ENCODE peak calls at places on chromosomes 5 and 9, in five cellular contexts. One of them, this sample, is unnamed.

GRCh38 chr5:8839361-8840055 is 706.4 kb downstream of the SEMA5A start:
- DNase-seq in body of pancreas: no peak
- DNase-seq in amygdala: peak; percentile 64
- DNase-seq in activated T-helper 1 cell treated with anti-CD3 and anti-CD28 coated beads, Interleukin-2, amount 50 U/mL, for 16 hours: no peak
- DNase-seq in psoas muscle: no peak
- DNase-seq in this sample: no peak

GRCh38 chr5:160479926-160480325 is 58.3 kb downstream of the PTTG1 start:
- DNase-seq in body of pancreas: no peak
- DNase-seq in amygdala: no peak
- DNase-seq in activated T-helper 1 cell treated with anti-CD3 and anti-CD28 coated beads, Interleukin-2, amount 50 U/mL, for 16 hours: no peak
- DNase-seq in psoas muscle: no peak
- DNase-seq in this sample: no peak

GRCh38 chr9:20083417-20083816 is 294.6 kb upstream of the SLC24A2 start:
- DNase-seq in body of pancreas: no peak
- DNase-seq in amygdala: no peak
- DNase-seq in activated T-helper 1 cell treated with anti-CD3 and anti-CD28 coated beads, Interleukin-2, amount 50 U/mL, for 16 hours: no peak
- DNase-seq in psoas muscle: no peak
- DNase-seq in this sample: no peak

GRCh38 chr5:41447761-41448510 is 62.5 kb downstream of the PLCXD3 start:
- DNase-seq in body of pancreas: no peak
- DNase-seq in amygdala: no peak
- DNase-seq in activated T-helper 1 cell treated with anti-CD3 and anti-CD28 coated beads, Interleukin-2, amount 50 U/mL, for 16 hours: no peak
- DNase-seq in psoas muscle: no peak
- DNase-seq in this sample: no peak

GRCh38 chr5:57316798-57317327 is 143.0 kb downstream of the GPBP1 start:
- DNase-seq in body of pancreas: peak; percentile 6
- DNase-seq in amygdala: no peak
- DNase-seq in activated T-helper 1 cell treated with anti-CD3 and anti-CD28 coated beads, Interleukin-2, amount 50 U/mL, for 16 hours: no peak
- DNase-seq in psoas muscle: no peak
- DNase-seq in this sample: no peak

GRCh38 chr9:3942351-3942750 is 357.5 kb downstream of the GLIS3 start:
- DNase-seq in body of pancreas: no peak
- DNase-seq in amygdala: no peak
- DNase-seq in activated T-helper 1 cell treated with anti-CD3 and anti-CD28 coated beads, Interleukin-2, amount 50 U/mL, for 16 hours: no peak
- DNase-seq in psoas muscle: no peak
- DNase-seq in this sample: no peak

GRCh38 chr5:17154211-17154996 is 63.0 kb upstream of the BASP1 start:
- DNase-seq in body of pancreas: no peak
- DNase-seq in amygdala: no peak
- DNase-seq in activated T-helper 1 cell treated with anti-CD3 and anti-CD28 coated beads, Interleukin-2, amount 50 U/mL, for 16 hours: no peak
- DNase-seq in psoas muscle: no peak
- DNase-seq in this sample: no peak

GRCh38 chr9:86669442-86669841 is 277.9 kb downstream of the GAS1 start:
- DNase-seq in body of pancreas: no peak
- DNase-seq in amygdala: no peak
- DNase-seq in activated T-helper 1 cell treated with anti-CD3 and anti-CD28 coated beads, Interleukin-2, amount 50 U/mL, for 16 hours: no peak
- DNase-seq in psoas muscle: no peak
- DNase-seq in this sample: no peak

GRCh38 chr5:31569065-31569464 is 37.0 kb downstream of the C5orf22 start:
- DNase-seq in body of pancreas: no peak
- DNase-seq in amygdala: no peak
- DNase-seq in activated T-helper 1 cell treated with anti-CD3 and anti-CD28 coated beads, Interleukin-2, amount 50 U/mL, for 16 hours: no peak
- DNase-seq in psoas muscle: no peak
- DNase-seq in this sample: no peak

GRCh38 chr5:24747327-24747726 is 102.5 kb upstream of the CDH10 start:
- DNase-seq in body of pancreas: no peak
- DNase-seq in amygdala: no peak
- DNase-seq in activated T-helper 1 cell treated with anti-CD3 and anti-CD28 coated beads, Interleukin-2, amount 50 U/mL, for 16 hours: no peak
- DNase-seq in psoas muscle: no peak
- DNase-seq in this sample: no peak